ENCODE peak calls at places on chromosomes 13 and 19, in five cellular contexts. H, C, D, S and W are unnamed samples.

GRCh38 chr19:1430201-1430621 is 8.0 kb upstream of the RPS15 start:
- DNase-seq in H (no peak), C (no peak), D (no peak), S (no peak), W (no peak)

GRCh38 chr13:80509264-80509663 is 168.3 kb upstream of the SPRY2 start:
- DNase-seq in H (no peak), C (no peak), D (no peak), S (no peak), W (no peak)

GRCh38 chr19:5289060-5289990 is 51.3 kb downstream of the PTPRS start:
- DNase-seq in H (no peak), C (no peak), D (no peak), S (no peak), W (no peak)

GRCh38 chr13:51845574-51846318 is 769 bp upstream of the TMEM272 start:
- DNase-seq in H (no peak), C (no peak), D (no peak), S (no peak), W (no peak)

GRCh38 chr13:77511552-77511951 is 24.0 kb upstream of the SCEL start:
- DNase-seq in H (no peak), C (peak), D (no peak), S (no peak), W (no peak)

GRCh38 chr13:104757712-104758111 is 1691.5 kb upstream of the SLC10A2 start:
- DNase-seq in H (no peak), C (no peak), D (no peak), S (no peak), W (no peak)

GRCh38 chr19:11538232-11539036 is at the start of gene CNN1:
- DNase-seq in H (no peak), C (peak), D (no peak), S (peak), W (no peak)

GRCh38 chr13:35850569-35850968 is 280.6 kb downstream of the DCLK1 start:
- DNase-seq in H (no peak), C (no peak), D (no peak), S (no peak), W (no peak)

GRCh38 chr13:95485045-95485517 is 67.4 kb upstream of the CLDN10 start:
- DNase-seq in H (no peak), C (peak), D (no peak), S (peak), W (no peak)

GRCh38 chr19:5193192-5193591 is 147.4 kb downstream of the PTPRS start:
- DNase-seq in H (no peak), C (no peak), D (no peak), S (no peak), W (no peak)

GRCh38 chr19:47284324-47284899 is 9.7 kb downstream of the INAFM1 start:
- DNase-seq in H (peak), C (peak), D (no peak), S (peak), W (peak)

GRCh38 chr19:52991484-52991883 is 22.2 kb upstream of the ERVV-1 start:
- DNase-seq in H (no peak), C (peak), D (no peak), S (peak), W (no peak)

GRCh38 chr13:114135731-114136171 is 3.3 kb upstream of the RASA3 start:
- DNase-seq in H (no peak), C (no peak), D (no peak), S (no peak), W (no peak)

GRCh38 chr19:48638831-48639381 is 1.7 kb upstream of the DBP start:
- DNase-seq in H (no peak), C (no peak), D (no peak), S (no peak), W (no peak)

GRCh38 chr19:6418562-6418932 is 6.1 kb downstream of the KHSRP start:
- DNase-seq in H (no peak), C (no peak), D (no peak), S (no peak), W (no peak)

GRCh38 chr19:1273263-1274041 is 1.9 kb upstream of the FAM174C start:
- DNase-seq in H (no peak), C (peak), D (no peak), S (no peak), W (no peak)

GRCh38 chr13:108315955-108316354 is 46.4 kb downstream of the TNFSF13B start:
- DNase-seq in H (no peak), C (no peak), D (no peak), S (peak), W (no peak)

GRCh38 chr19:13621413-13621812 is 115.1 kb upstream of the CACNA1A start:
- DNase-seq in H (no peak), C (peak), D (no peak), S (peak), W (no peak)

GRCh38 chr13:39916330-39916729 is 260.9 kb downstream of the COG6 start:
- DNase-seq in H (no peak), C (peak), D (no peak), S (peak), W (no peak)

GRCh38 chr19:45670670-45671453 is 2.8 kb downstream of the GIPR start:
- DNase-seq in H (no peak), C (peak), D (peak), S (peak), W (no peak)

GRCh38 chr19:41792513-41793413 is 3.6 kb upstream of the CEACAM3 start:
- DNase-seq in H (peak), C (peak), D (no peak), S (peak), W (peak)

GRCh38 chr19:39131255-39131755 is 5.7 kb downstream of the PAK4 start:
- DNase-seq in H (no peak), C (peak), D (no peak), S (peak), W (no peak)

GRCh38 chr13:94548382-94549240 is 47.3 kb downstream of the TGDS start:
- DNase-seq in H (peak), C (peak), D (no peak), S (no peak), W (no peak)

GRCh38 chr13:106533940-106534843 is 1.3 kb downstream of the EFNB2 start:
- DNase-seq in H (peak), C (peak), D (no peak), S (peak), W (no peak)

GRCh38 chr19:751501-752341 is 809 bp downstream of the MISP start:
- DNase-seq in H (no peak), C (peak), D (no peak), S (peak), W (no peak)

GRCh38 chr19:9309974-9310446 is 372 bp upstream of the ZNF699 start:
- DNase-seq in H (no peak), C (peak), D (peak), S (peak), W (no peak)

GRCh38 chr19:18802354-18802753 is 11.2 kb upstream of the COMP start:
- DNase-seq in H (no peak), C (no peak), D (no peak), S (no peak), W (peak)

GRCh38 chr13:112893570-112894422 is 75.2 kb upstream of the MCF2L start:
- DNase-seq in H (peak), C (no peak), D (no peak), S (peak), W (no peak)

GRCh38 chr13:111280226-111280625 is 40.2 kb upstream of the TEX29 start:
- DNase-seq in H (no peak), C (no peak), D (no peak), S (no peak), W (no peak)

GRCh38 chr19:19817357-19817756 is 4.2 kb downstream of the ZNF506 start:
- DNase-seq in H (no peak), C (no peak), D (no peak), S (no peak), W (peak)

GRCh38 chr19:37594982-37595382 is 306 bp downstream of the ZNF540 start:
- DNase-seq in H (peak), C (peak), D (peak), S (peak), W (no peak)

GRCh38 chr13:74206061-74206561 is 71.9 kb upstream of the KLF12 start:
- DNase-seq in H (no peak), C (peak), D (no peak), S (peak), W (no peak)

GRCh38 chr19:325937-326565 is 18.5 kb downstream of the MIER2 start:
- DNase-seq in H (no peak), C (no peak), D (no peak), S (no peak), W (no peak)

GRCh38 chr13:39405596-39405995 is 197.4 kb downstream of the LHFPL6 start:
- DNase-seq in H (no peak), C (no peak), D (no peak), S (no peak), W (no peak)

GRCh38 chr19:29741776-29742175 is 26.7 kb upstream of the C19orf12 start:
- DNase-seq in H (no peak), C (no peak), D (no peak), S (no peak), W (no peak)

GRCh38 chr19:19749332-19750130 is 16.6 kb upstream of the ZNF14 start:
- DNase-seq in H (no peak), C (no peak), D (no peak), S (no peak), W (no peak)

GRCh38 chr19:35442091-35442490 is 6.0 kb upstream of the FFAR2 start:
- DNase-seq in H (no peak), C (no peak), D (peak), S (no peak), W (no peak)

GRCh38 chr19:49997709-49998108 is 27.5 kb downstream of the VRK3 start:
- DNase-seq in H (peak), C (peak), D (no peak), S (peak), W (peak)

GRCh38 chr19:40508739-40509260 is 42.0 kb downstream of the SPTBN4 start:
- DNase-seq in H (no peak), C (no peak), D (no peak), S (no peak), W (no peak)

GRCh38 chr19:44585371-44586141 is 27.8 kb upstream of the IGSF23 start:
- DNase-seq in H (no peak), C (peak), D (no peak), S (peak), W (no peak)

GRCh38 chr13:99087954-99088491 is 110.2 kb upstream of the DOCK9 start:
- DNase-seq in H (peak), C (no peak), D (no peak), S (no peak), W (no peak)

GRCh38 chr13:99086149-99086868 is 108.4 kb upstream of the DOCK9 start:
- DNase-seq in H (peak), C (peak), D (no peak), S (peak), W (peak)

GRCh38 chr13:99085846-99086148 is 107.9 kb upstream of the DOCK9 start:
- DNase-seq in H (no peak), C (no peak), D (no peak), S (no peak), W (no peak)

GRCh38 chr13:99087130-99087953 is 109.5 kb upstream of the DOCK9 start:
- DNase-seq in H (peak), C (peak), D (peak), S (peak), W (peak)

GRCh38 chr13:99086869-99087129 is 108.9 kb upstream of the DOCK9 start:
- DNase-seq in H (peak), C (peak), D (no peak), S (no peak), W (no peak)
- H3K4me3 ChIP-seq in H (peak), C (peak), D (peak), S (peak), W (peak)

GRCh38 chr19:22427587-22428298 is 5.6 kb upstream of the ZNF98 start:
- DNase-seq in H (no peak), C (no peak), D (no peak), S (no peak), W (no peak)

GRCh38 chr19:22422220-22422619 is at the start of gene ZNF98:
- DNase-seq in H (no peak), C (no peak), D (no peak), S (no peak), W (no peak)

GRCh38 chr19:22426901-22427300 is 4.8 kb upstream of the ZNF98 start:
- DNase-seq in H (no peak), C (no peak), D (no peak), S (no peak), W (no peak)

DNA sequence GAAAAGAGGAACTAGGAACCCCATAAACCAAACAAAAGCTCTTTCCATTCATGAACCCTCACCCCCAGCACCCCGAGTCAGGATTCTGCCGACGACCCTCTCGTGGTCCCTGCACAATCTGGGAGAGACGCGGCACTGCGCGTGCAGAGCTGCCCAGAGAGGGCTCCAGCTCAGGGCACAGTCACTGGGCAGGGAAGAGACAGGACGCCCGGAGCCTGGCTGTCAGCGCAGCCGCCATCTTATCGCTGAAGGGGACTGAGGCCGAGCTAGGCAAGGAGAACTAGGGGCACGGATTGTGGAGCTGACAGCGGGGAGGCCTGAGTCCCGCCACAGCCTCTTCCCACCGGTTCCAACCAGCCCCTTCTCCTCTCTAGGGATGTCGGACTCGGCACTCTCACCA is 349 bp downstream of the ZNF98 start:
- DNase-seq in H (no peak), C (no peak), D (no peak), S (no peak), W (no peak)
- H3K4me3 ChIP-seq in H (no peak), C (no peak), D (no peak), S (no peak), W (no peak)

GRCh38 chr19:58356236-58356970 is 3.1 kb upstream of the A1BG start:
- DNase-seq in H (no peak), C (peak), D (no peak), S (no peak), W (no peak)
- H3K4me3 ChIP-seq in H (no peak), C (no peak), D (no peak), S (peak), W (no peak)

GRCh38 chr19:3982701-3983541 is 2.3 kb downstream of the EEF2 start:
- DNase-seq in H (no peak), C (peak), D (peak), S (no peak), W (no peak)
- H3K4me3 ChIP-seq in H (no peak), C (peak), D (no peak), S (peak), W (no peak)

GRCh38 chr19:34269081-34269480 is 14.7 kb downstream of the GARRE1 start:
- DNase-seq in H (no peak), C (no peak), D (no peak), S (no peak), W (no peak)
- H3K4me3 ChIP-seq in H (no peak), C (no peak), D (no peak), S (no peak), W (no peak)

DNA sequence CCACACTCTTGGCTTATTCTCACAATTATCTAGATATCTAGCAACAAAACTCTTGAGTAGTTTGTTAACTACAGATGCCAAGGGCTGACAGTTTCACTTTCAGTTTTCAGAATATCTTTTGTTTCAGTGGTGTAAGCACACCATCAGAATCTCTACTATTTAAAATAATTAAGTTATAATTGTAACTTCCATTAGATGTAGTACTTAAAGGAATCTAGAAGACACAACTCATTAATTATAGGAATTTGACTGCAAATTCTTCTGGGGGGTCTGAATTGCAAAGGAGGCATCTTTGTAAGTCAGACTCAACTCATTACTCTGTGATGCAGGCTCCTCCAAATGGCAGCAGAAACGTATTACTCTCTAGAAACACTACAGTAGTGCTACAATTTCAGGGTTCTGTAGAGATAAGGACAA is 44.9 kb upstream of the USPL1 start:
- DNase-seq in H (peak), C (peak), D (no peak), S (peak), W (peak)
- H3K4me3 ChIP-seq in H (peak), C (peak), D (no peak), S (peak), W (peak)

GRCh38 chr19:7679771-7680605 is 645 bp upstream of the TRAPPC5 start:
- DNase-seq in H (no peak), C (no peak), D (no peak), S (no peak), W (no peak)

GRCh38 chr19:7681336-7682174 is 922 bp downstream of the TRAPPC5 start:
- DNase-seq in H (peak), C (peak), D (peak), S (peak), W (peak)

GRCh38 chr19:7680606-7681335 is at the start of gene TRAPPC5:
- DNase-seq in H (peak), C (peak), D (peak), S (peak), W (peak)

GRCh38 chr19:7679017-7679720 is 1.5 kb upstream of the TRAPPC5 start:
- DNase-seq in H (peak), C (no peak), D (no peak), S (no peak), W (peak)

DNA sequence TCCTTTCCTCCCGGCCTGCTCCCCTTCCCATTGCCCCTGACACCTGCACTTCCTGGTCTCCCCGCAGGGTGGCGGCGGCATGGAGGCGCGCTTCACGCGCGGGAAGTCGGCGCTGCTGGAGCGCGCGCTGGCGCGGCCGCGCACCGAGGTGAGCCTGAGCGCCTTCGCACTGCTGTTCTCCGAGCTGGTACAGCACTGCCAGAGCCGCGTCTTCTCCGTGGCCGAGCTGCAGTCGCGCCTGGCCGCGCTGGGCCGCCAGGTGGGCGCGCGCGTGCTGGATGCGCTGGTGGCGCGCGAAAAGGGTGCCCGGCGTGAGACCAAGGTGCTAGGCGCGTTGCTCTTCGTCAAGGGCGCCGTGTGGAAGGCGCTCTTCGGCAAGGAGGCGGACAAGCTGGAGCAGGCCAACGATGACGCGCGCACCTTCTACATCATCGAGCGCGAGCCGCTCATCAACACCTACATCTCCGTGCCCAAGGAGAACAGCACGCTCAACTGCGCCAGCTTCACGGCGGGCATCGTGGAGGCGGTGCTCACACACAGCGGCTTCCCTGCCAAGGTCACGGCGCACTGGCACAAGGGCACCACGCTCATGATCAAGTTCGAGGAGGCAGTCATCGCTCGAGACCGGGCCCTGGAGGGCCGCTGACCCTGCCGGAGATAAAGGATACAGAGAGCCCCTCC is 1.7 kb downstream of the TRAPPC5 start:
- DNase-seq in H (no peak), C (no peak), D (no peak), S (no peak), W (no peak)
- H3K4me3 ChIP-seq in H (no peak), C (peak), D (no peak), S (peak), W (peak)